ENCODE peak calls at places on chromosomes 4 and X, in six cellular contexts. N is thoracic aorta, Y is heart left ventricle, B is GM23248, P is body of pancreas, D is right cardiac atrium. V is an unnamed sample.

GRCh38 chr4:116073051-116073450 is 959.6 kb upstream of the NDST4 start:
- DNase-seq in N (no peak), Y (no peak), B (no peak), P (no peak), D (no peak), V (no peak)

GRCh38 chr4:56200275-56200674 is 187.0 kb downstream of the AASDH start:
- DNase-seq in N (no peak), Y (no peak), B (no peak), P (no peak), D (no peak), V (no peak)

GRCh38 chr4:23135792-23136645 is 443.3 kb downstream of the GBA3 start:
- DNase-seq in N (no peak), Y (no peak), B (peak; percentile 25), P (no peak), D (no peak), V (peak; percentile 6)

GRCh38 chr4:13917010-13917409 is 289.5 kb upstream of the BOD1L1 start:
- DNase-seq in N (no peak), Y (no peak), B (peak; percentile 78), P (no peak), D (no peak), V (no peak)

GRCh38 chr4:94803181-94803580 is 45.4 kb downstream of the BMPR1B start:
- DNase-seq in N (no peak), Y (no peak), B (peak; percentile 3), P (no peak), D (no peak), V (no peak)

GRCh38 chr4:3227878-3228675 is 20.9 kb upstream of the MSANTD1 start:
- DNase-seq in N (no peak), Y (peak; percentile 54), B (peak; percentile 32), P (peak; percentile 21), D (no peak), V (peak; percentile 41)

GRCh38 chr4:98232202-98232601 is 29.0 kb upstream of the RAP1GDS1 start:
- DNase-seq in N (no peak), Y (no peak), B (peak; percentile 26), P (no peak), D (no peak), V (no peak)

GRCh38 chrX:38941675-38942074 is 140.4 kb downstream of the MID1IP1 start:
- DNase-seq in N (no peak), Y (no peak), B (peak; percentile 47), P (no peak), D (no peak), V (no peak)

GRCh38 chrX:111098874-111099273 is 2.9 kb downstream of the PAK3 start:
- DNase-seq in N (no peak), Y (no peak), B (peak; percentile 1), P (peak; percentile 63), D (peak; percentile 57), V (peak; percentile 3)

GRCh38 chrX:54116391-54116790 is 66.7 kb downstream of the FAM120C start:
- DNase-seq in N (no peak), Y (no peak), B (no peak), P (no peak), D (no peak), V (no peak)

GRCh38 chrX:78330068-78330467 is 2.7 kb upstream of the CYSLTR1 start:
- DNase-seq in N (no peak), Y (no peak), B (no peak), P (no peak), D (no peak), V (no peak)

GRCh38 chr4:72846280-72847111 is 223.0 kb downstream of the COX18 start:
- DNase-seq in N (no peak), Y (no peak), B (peak; percentile 17), P (no peak), D (no peak), V (no peak)

GRCh38 chrX:40418413-40419195 is 162.2 kb upstream of the ATP6AP2 start:
- DNase-seq in N (no peak), Y (no peak), B (no peak), P (no peak), D (no peak), V (no peak)

GRCh38 chr4:56067826-56068225 is 119.1 kb downstream of the CEP135 start:
- DNase-seq in N (no peak), Y (no peak), B (no peak), P (no peak), D (no peak), V (no peak)

GRCh38 chrX:45758319-45758718 is 557.6 kb upstream of the DIPK2B start:
- DNase-seq in N (no peak), Y (no peak), B (peak; percentile 84), P (no peak), D (no peak), V (no peak)

GRCh38 chr4:80202190-80202711 is 4.9 kb downstream of the PRDM8 start:
- DNase-seq in N (no peak), Y (peak; percentile 87), B (peak; percentile 91), P (peak; percentile 80), D (peak; percentile 95), V (peak; percentile 90)

GRCh38 chrX:132671229-132671641 is 182.4 kb upstream of the MBNL3 start:
- DNase-seq in N (no peak), Y (no peak), B (peak; percentile 51), P (no peak), D (no peak), V (no peak)

GRCh38 chr4:168449740-168450442 is 30.4 kb downstream of the DDX60L start:
- DNase-seq in N (no peak), Y (peak; percentile 47), B (peak; percentile 52), P (no peak), D (no peak), V (no peak)

GRCh38 chr4:2812600-2812932 is 19.7 kb downstream of the SH3BP2 start:
- DNase-seq in N (no peak), Y (no peak), B (peak; percentile 21), P (no peak), D (no peak), V (no peak)

GRCh38 chr4:1809754-1810502 is 16.8 kb downstream of the FGFR3 start:
- DNase-seq in N (no peak), Y (peak; percentile 66), B (peak; percentile 71), P (peak; percentile 75), D (peak; percentile 90), V (peak; percentile 69)

GRCh38 chr4:1807258-1807777 is 14.2 kb downstream of the FGFR3 start:
- DNase-seq in N (no peak), Y (peak; percentile 19), B (no peak), P (no peak), D (peak; percentile 40), V (no peak)

GRCh38 chr4:1808851-1809753 is 16.0 kb downstream of the FGFR3 start:
- DNase-seq in N (no peak), Y (no peak), B (no peak), P (no peak), D (peak; percentile 32), V (no peak)

GRCh38 chr4:1806596-1807257 is 13.6 kb downstream of the FGFR3 start:
- DNase-seq in N (no peak), Y (no peak), B (no peak), P (no peak), D (peak; percentile 66), V (no peak)

DNA sequence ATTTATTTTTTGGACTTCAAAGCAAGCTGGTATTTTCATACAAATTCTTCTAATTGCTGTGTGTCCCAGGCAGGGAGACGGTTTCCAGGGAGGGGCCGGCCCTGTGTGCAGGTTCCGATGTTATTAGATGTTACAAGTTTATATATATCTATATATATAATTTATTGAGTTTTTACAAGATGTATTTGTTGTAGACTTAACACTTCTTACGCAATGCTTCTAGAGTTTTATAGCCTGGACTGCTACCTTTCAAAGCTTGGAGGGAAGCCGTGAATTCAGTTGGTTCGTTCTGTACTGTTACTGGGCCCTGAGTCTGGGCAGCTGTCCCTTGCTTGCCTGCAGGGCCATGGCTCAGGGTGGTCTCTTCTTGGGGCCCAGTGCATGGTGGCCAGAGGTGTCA is 15.3 kb downstream of the FGFR3 start:
- DNase-seq in N (no peak), Y (no peak), B (no peak), P (no peak), D (no peak), V (no peak)
- H3K4me1 ChIP-seq in N (no peaks in the 10 kb centered on the region), Y (no peaks in the 10 kb centered on the region), B (no peaks in the 10 kb centered on the region), P (peaks cover 51% of the 10 kb centered on the region), D (no peaks in the 10 kb centered on the region), V (no peaks in the 10 kb centered on the region)

GRCh38 chrX:154729439-154729838 is 21.4 kb downstream of the GAB3 start:
- DNase-seq in N (no peak), Y (no peak), B (peak; percentile 34), P (no peak), D (no peak), V (no peak)
- H3K4me1 ChIP-seq in N (peaks cover 67% of the 10 kb centered on the region), Y (peaks cover 97% of the 10 kb centered on the region), B (peaks cover 60% of the 10 kb centered on the region), P (peaks cover 33% of the 10 kb centered on the region), D (peaks cover 32% of the 10 kb centered on the region), V (peaks cover 100% of the 10 kb centered on the region)

GRCh38 chr4:132910226-132910748 is 238.8 kb upstream of the PCDH10 start:
- DNase-seq in N (no peak), Y (no peak), B (no peak), P (no peak), D (no peak), V (no peak)
- H3K4me1 ChIP-seq in N (no peaks in the 10 kb centered on the region), Y (no peaks in the 10 kb centered on the region), B (no peaks in the 10 kb centered on the region), P (no peaks in the 10 kb centered on the region), D (no peaks in the 10 kb centered on the region), V (no peaks in the 10 kb centered on the region)

DNA sequence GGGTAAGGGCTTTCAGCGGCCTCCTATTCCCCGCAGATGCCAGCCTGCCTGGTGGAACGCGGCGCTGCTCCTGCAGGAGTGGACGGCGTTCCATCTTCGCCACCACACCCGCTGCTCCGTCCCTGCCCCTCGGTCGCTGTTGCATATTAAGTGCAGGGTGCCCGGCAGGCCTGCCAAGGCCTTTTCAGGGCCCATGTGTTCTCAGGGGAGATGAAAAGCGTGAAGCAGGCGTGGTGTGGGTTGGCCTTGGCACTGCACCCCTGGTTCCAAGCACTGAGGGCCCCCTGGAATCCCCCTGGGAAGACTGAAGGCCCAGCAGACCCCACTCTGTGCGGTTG is 52.0 kb downstream of the SORCS2 start:
- DNase-seq in N (no peak), Y (no peak), B (no peak), P (no peak), D (no peak), V (no peak)
- H3K4me1 ChIP-seq in N (no peaks in the 10 kb centered on the region), Y (peaks cover 7% of the 10 kb centered on the region), B (no peaks in the 10 kb centered on the region), P (no peaks in the 10 kb centered on the region), D (no peaks in the 10 kb centered on the region), V (no peaks in the 10 kb centered on the region)

GRCh38 chrX:6024204-6024603 is 204.5 kb downstream of the NLGN4X start:
- DNase-seq in N (no peak), Y (no peak), B (peak; percentile 1), P (no peak), D (no peak), V (no peak)

GRCh38 chrX:6026484-6026883 is 202.2 kb downstream of the NLGN4X start:
- DNase-seq in N (no peak), Y (no peak), B (no peak), P (no peak), D (no peak), V (no peak)

GRCh38 chrX:6026980-6027379 is 201.7 kb downstream of the NLGN4X start:
- DNase-seq in N (no peak), Y (no peak), B (no peak), P (no peak), D (no peak), V (no peak)

GRCh38 chrX:6021316-6022091 is 207.2 kb downstream of the NLGN4X start:
- DNase-seq in N (no peak), Y (no peak), B (peak; percentile 28), P (peak; percentile 40), D (no peak), V (no peak)
- H3K4me1 ChIP-seq in N (no peaks in the 10 kb centered on the region), Y (no peaks in the 10 kb centered on the region), B (no peaks in the 10 kb centered on the region), P (no peaks in the 10 kb centered on the region), D (no peaks in the 10 kb centered on the region), V (no peaks in the 10 kb centered on the region)

V was measured in heart right ventricle.